ENCODE peak calls at places on chromosome 19, in four cellular contexts. T is IMR-90, C is mesendoderm, V is H1. Z is an unnamed sample.

GRCh38 chr19:41217741-41218140 is 1.3 kb upstream of the AXL start:
- DNase-seq in T (no peak), C (no peak), V (no peak), Z (no peak)

GRCh38 chr19:3194063-3194702 is 8.5 kb downstream of the NCLN start:
- DNase-seq in T (no peak), C (no peak), V (no peak), Z (no peak)

GRCh38 chr19:42407085-42407815 is 17.2 kb upstream of the CNFN start:
- DNase-seq in T (no peak), C (no peak), V (no peak), Z (no peak)

GRCh38 chr19:1027953-1028902 is 1.8 kb downstream of the CNN2 start:
- DNase-seq in T (peak), C (peak), V (peak), Z (peak)

GRCh38 chr19:46000497-46001246 is 5.4 kb downstream of the CCDC61 start:
- DNase-seq in T (no peak), C (peak), V (peak), Z (peak)

GRCh38 chr19:47158367-47158791 is 27.7 kb downstream of the SAE1 start:
- DNase-seq in T (no peak), C (no peak), V (no peak), Z (no peak)

GRCh38 chr19:28170066-28170465 is 1042.9 kb downstream of the UQCRFS1 start:
- DNase-seq in T (no peak), C (no peak), V (no peak), Z (no peak)

GRCh38 chr19:48195106-48195830 is 24.8 kb downstream of the ZSWIM9 start:
- DNase-seq in T (no peak), C (no peak), V (no peak), Z (no peak)

GRCh38 chr19:16601378-16602052 is 26.5 kb downstream of the MED26 start:
- DNase-seq in T (no peak), C (no peak), V (no peak), Z (no peak)

GRCh38 chr19:3821156-3821555 is 35.0 kb upstream of the MATK start:
- DNase-seq in T (no peak), C (no peak), V (no peak), Z (no peak)

GRCh38 chr19:3722443-3723109 is 14.4 kb downstream of the TJP3 start:
- DNase-seq in T (no peak), C (peak), V (peak), Z (peak)

GRCh38 chr19:31119951-31120690 is 229.1 kb downstream of the TSHZ3 start:
- DNase-seq in T (no peak), C (no peak), V (no peak), Z (no peak)

GRCh38 chr19:55208880-55209429 is 346 bp downstream of the PTPRH start:
- DNase-seq in T (no peak), C (no peak), V (no peak), Z (peak)

GRCh38 chr19:13999085-13999484 is 7.0 kb downstream of the RFX1 start:
- DNase-seq in T (no peak), C (no peak), V (no peak), Z (no peak)

GRCh38 chr19:1007399-1007745 is 7.2 kb downstream of the GRIN3B start:
- DNase-seq in T (no peak), C (no peak), V (no peak), Z (no peak)

GRCh38 chr19:16561382-16561781 is 10.8 kb downstream of the SLC35E1 start:
- DNase-seq in T (no peak), C (no peak), V (no peak), Z (no peak)

GRCh38 chr19:35991731-35992450 is 3.1 kb upstream of the SDHAF1 start:
- DNase-seq in T (no peak), C (no peak), V (no peak), Z (no peak)

GRCh38 chr19:1252818-1253513 is 4.6 kb downstream of the MIDN start:
- DNase-seq in T (peak), C (peak), V (no peak), Z (no peak)

GRCh38 chr19:10580979-10581631 is 6.0 kb downstream of the AP1M2 start:
- DNase-seq in T (peak), C (peak), V (peak), Z (peak)

GRCh38 chr19:4981681-4981958 is 12.7 kb downstream of the KDM4B start:
- DNase-seq in T (no peak), C (no peak), V (no peak), Z (no peak)

GRCh38 chr19:54600228-54600627 is 6.8 kb downstream of the LILRA1 start:
- DNase-seq in T (no peak), C (no peak), V (no peak), Z (no peak)

GRCh38 chr19:18636183-18636968 is 452 bp upstream of the KLHL26 start:
- DNase-seq in T (peak), C (peak), V (peak), Z (peak)

GRCh38 chr19:41298327-41298964 is 11.5 kb upstream of the CCDC97 start:
- DNase-seq in T (peak), C (peak), V (no peak), Z (no peak)

GRCh38 chr19:23801798-23802197 is 43.1 kb upstream of the ZNF681 start:
- DNase-seq in T (no peak), C (no peak), V (no peak), Z (no peak)

GRCh38 chr19:39246951-39247669 is 1.5 kb downstream of the IFNL4 start:
- DNase-seq in T (no peak), C (peak), V (peak), Z (peak)

GRCh38 chr19:39422020-39422419 is 9.6 kb downstream of the PLEKHG2 start:
- DNase-seq in T (no peak), C (no peak), V (no peak), Z (no peak)

GRCh38 chr19:18205180-18205915 is 1.5 kb upstream of the RAB3A start:
- DNase-seq in T (peak), C (peak), V (peak), Z (peak)

GRCh38 chr19:6692027-6692426 is 22.1 kb upstream of the TNFSF14 start:
- DNase-seq in T (no peak), C (no peak), V (no peak), Z (no peak)

GRCh38 chr19:6693681-6694080 is 23.7 kb upstream of the TNFSF14 start:
- DNase-seq in T (no peak), C (no peak), V (no peak), Z (peak)

GRCh38 chr19:6693056-6693471 is 23.1 kb upstream of the TNFSF14 start:
- DNase-seq in T (no peak), C (no peak), V (no peak), Z (peak)

GRCh38 chr19:6696239-6696820 is 24.1 kb downstream of the C3 start:
- DNase-seq in T (no peak), C (no peak), V (no peak), Z (no peak)

GRCh38 chr19:6694147-6694815 is 24.3 kb upstream of the TNFSF14 start:
- DNase-seq in T (no peak), C (peak), V (no peak), Z (no peak)
- H3K56ac ChIP-seq in T (no peak), C (no peak), V (no peak), Z (no peak)

DNA sequence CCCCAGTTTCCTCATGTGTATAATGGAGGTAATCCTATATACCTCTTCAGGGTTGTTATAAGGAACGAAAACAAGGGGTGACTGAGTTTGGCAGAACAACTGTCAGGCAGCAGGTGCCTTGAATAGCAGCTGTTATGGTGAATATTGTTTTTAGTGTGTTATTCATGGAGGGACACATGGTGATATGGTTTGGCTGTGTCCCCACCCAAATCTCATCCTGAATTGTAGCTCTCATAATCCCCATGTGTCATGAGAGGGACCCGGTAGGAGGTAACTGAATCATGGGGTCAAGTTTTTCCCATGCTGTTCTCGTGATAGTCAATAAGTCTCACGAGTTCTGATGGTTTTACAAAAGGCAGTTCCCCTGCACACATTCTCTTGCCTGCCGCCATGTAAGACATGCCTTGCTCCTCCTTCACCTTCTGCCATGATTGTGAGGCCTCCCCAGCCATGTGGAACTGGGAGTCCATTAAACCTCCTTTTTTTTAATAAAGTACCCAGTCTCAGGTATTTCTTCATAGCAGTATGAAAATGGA is 12.2 kb downstream of the IGSF23 start:
- DNase-seq in T (peak), C (no peak), V (no peak), Z (no peak)
- H3K56ac ChIP-seq in T (peak), C (no peak), V (no peak), Z (no peak)

GRCh38 chr19:34135401-34135800 is 36.9 kb upstream of the LSM14A start:
- DNase-seq in T (no peak), C (no peak), V (no peak), Z (no peak)

GRCh38 chr19:34145741-34146202 is 26.5 kb upstream of the LSM14A start:
- DNase-seq in T (peak), C (peak), V (peak), Z (peak)

GRCh38 chr19:34136127-34136526 is 36.2 kb upstream of the LSM14A start:
- DNase-seq in T (no peak), C (no peak), V (no peak), Z (no peak)

DNA sequence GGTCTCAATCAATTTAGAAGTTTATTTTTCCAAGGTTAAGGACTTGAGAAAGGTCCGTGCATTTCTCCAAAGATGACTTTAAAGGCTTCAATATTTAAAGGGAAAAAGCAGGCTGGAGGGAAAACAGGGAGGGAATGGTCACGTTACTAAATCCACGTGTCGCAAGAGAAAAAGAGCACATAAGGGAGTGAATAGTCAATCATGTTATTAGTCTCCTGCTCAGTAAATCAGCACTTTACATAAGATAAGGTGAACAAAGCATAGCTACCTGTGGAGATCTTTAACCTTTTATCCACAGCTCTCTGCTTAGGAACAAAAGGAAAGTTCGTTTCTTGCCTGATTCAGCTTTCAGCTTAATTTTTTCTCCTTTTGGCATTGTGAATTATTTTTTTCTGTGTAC is 31.3 kb upstream of the LSM14A start:
- DNase-seq in T (no peak), C (no peak), V (no peak), Z (no peak)
- H3K56ac ChIP-seq in T (no peak), C (no peak), V (no peak), Z (no peak)

GRCh38 chr19:20278342-20278741 is 111.3 kb downstream of the ZNF486 start:
- DNase-seq in T (no peak), C (no peak), V (no peak), Z (peak)

GRCh38 chr19:20273951-20274578 is 107.1 kb downstream of the ZNF486 start:
- DNase-seq in T (no peak), C (no peak), V (no peak), Z (no peak)

GRCh38 chr19:20276011-20276738 is 109.2 kb downstream of the ZNF486 start:
- DNase-seq in T (no peak), C (no peak), V (no peak), Z (no peak)

GRCh38 chr19:20279516-20279915 is 112.5 kb downstream of the ZNF486 start:
- DNase-seq in T (no peak), C (no peak), V (no peak), Z (no peak)
- H3K56ac ChIP-seq in T (no peak), C (no peak), V (no peak), Z (no peak)

GRCh38 chr19:44260695-44261446 is 1.2 kb downstream of the ZNF233 start:
- DNase-seq in T (no peak), C (no peak), V (no peak), Z (no peak)
- H3K56ac ChIP-seq in T (no peak), C (no peak), V (no peak), Z (no peak)

DNA sequence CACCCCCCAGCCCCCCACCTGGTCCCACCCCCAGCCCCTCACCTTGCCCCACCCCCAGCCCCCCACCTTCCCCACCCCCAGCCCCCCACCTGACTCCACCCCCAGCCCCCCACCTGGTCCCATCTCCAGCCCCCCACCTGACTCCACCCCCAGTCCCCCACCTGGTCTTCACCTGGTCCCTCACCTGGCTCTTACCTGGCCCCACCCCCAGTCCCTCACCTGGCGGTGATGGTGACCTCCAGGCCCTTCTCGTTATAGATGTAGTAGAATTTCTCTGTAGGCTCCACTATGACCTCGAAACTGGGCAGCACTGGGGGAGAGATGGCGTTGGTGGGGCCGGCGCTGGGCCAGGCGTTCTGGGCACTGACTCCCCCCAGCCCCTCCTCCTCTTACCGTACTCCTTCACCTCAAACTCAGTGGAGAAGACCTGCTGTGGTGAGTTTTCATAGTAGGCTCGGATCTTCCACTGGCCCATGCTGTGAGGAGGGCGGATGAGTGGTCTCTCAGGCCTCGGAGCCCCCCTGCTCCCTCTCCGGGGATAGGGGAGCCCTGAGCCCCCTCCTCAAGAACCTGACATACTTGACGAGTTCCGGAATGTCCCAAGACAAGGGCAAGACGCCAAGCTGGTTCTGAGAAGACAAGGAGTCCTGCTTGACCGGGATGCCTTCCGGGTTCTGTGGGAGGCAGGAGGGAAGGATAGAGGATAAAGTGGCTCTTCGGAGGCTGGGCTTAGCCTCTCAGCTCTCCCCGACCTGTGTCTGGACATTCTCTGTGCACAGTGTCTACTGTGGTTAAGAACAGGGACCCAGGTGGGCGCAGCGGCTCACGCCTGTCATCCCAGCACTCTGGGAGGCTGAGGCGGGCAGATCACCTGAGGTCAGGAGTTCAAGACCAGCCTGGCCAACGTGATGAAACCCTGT is 6.4 kb downstream of the C3 start:
- DNase-seq in T (no peak), C (no peak), V (no peak), Z (no peak)
- H3K56ac ChIP-seq in T (no peak), C (no peak), V (no peak), Z (no peak)

Z was measured in H9.